ENCODE peak calls at places on chromosomes 5 and 9, in nine cellular contexts. T is CD8-positive, alpha-beta T cell; P is MM.1S; Z is CD4-positive, alpha-beta memory T cell; N is effector memory CD4-positive, alpha-beta T cell; F is left ventricle myocardium inferior; G is brain microvascular endothelial cell; U is psoas muscle; Y is right atrium auricular region. D is an unnamed sample.

GRCh38 chr9:133347515-133347984 is 381 bp downstream of the MED22 start:
- DNase-seq in T (peak), P (peak), Z (peak), N (peak), F (peak), G (no peak), U (peak), Y (no peak), D (no peak)

GRCh38 chr5:97098864-97099454 is 43.5 kb downstream of the LIX1 start:
- DNase-seq in T (no peak), P (no peak), Z (no peak), N (no peak), F (no peak), G (no peak), U (no peak), Y (no peak), D (no peak)

GRCh38 chr5:71836547-71837112 is 117.6 kb downstream of the CARTPT start:
- DNase-seq in T (no peak), P (no peak), Z (no peak), N (no peak), F (no peak), G (peak), U (no peak), Y (no peak), D (no peak)

GRCh38 chr5:15607076-15607475 is 107.1 kb downstream of the FBXL7 start:
- DNase-seq in T (no peak), P (no peak), Z (no peak), N (no peak), F (no peak), G (no peak), U (no peak), Y (no peak), D (no peak)

GRCh38 chr9:129549684-129550083 is 71.2 kb downstream of the C9orf50 start:
- DNase-seq in T (no peak), P (no peak), Z (no peak), N (no peak), F (peak), G (peak), U (peak), Y (no peak), D (no peak)

GRCh38 chr5:172104021-172104420 is 84.0 kb downstream of the STK10 start:
- DNase-seq in T (no peak), P (no peak), Z (no peak), N (no peak), F (peak), G (no peak), U (no peak), Y (no peak), D (no peak)

GRCh38 chr9:79222483-79222882 is 349.3 kb upstream of the TLE4 start:
- DNase-seq in T (no peak), P (no peak), Z (no peak), N (no peak), F (no peak), G (no peak), U (no peak), Y (no peak), D (no peak)

GRCh38 chr9:35237303-35237702 is 75.5 kb downstream of the UNC13B start:
- DNase-seq in T (no peak), P (no peak), Z (no peak), N (no peak), F (no peak), G (no peak), U (no peak), Y (no peak), D (no peak)

GRCh38 chr5:168683247-168683926 is 104.2 kb upstream of the PANK3 start:
- DNase-seq in T (peak), P (no peak), Z (no peak), N (no peak), F (no peak), G (no peak), U (no peak), Y (no peak), D (no peak)

GRCh38 chr5:11390369-11390768 is 513.9 kb downstream of the CTNND2 start:
- DNase-seq in T (no peak), P (no peak), Z (no peak), N (no peak), F (no peak), G (no peak), U (no peak), Y (no peak), D (no peak)

GRCh38 chr5:74767579-74767913 is 497 bp downstream of the NSA2 start:
- DNase-seq in T (no peak), P (peak), Z (peak), N (no peak), F (no peak), G (peak), U (no peak), Y (no peak), D (peak)

GRCh38 chr9:26742843-26743242 is 149.8 kb downstream of the CAAP1 start:
- DNase-seq in T (no peak), P (no peak), Z (no peak), N (no peak), F (no peak), G (no peak), U (no peak), Y (no peak), D (no peak)

GRCh38 chr9:5629312-5630037 is 568 bp downstream of the RIC1 start:
- DNase-seq in T (no peak), P (peak), Z (peak), N (peak), F (peak), G (no peak), U (peak), Y (no peak), D (peak)

GRCh38 chr9:116190997-116191396 is 37.4 kb downstream of the PAPPA start:
- DNase-seq in T (no peak), P (no peak), Z (no peak), N (no peak), F (no peak), G (peak), U (no peak), Y (no peak), D (no peak)

GRCh38 chr9:130226112-130226511 is 39.4 kb upstream of the HMCN2 start:
- DNase-seq in T (no peak), P (no peak), Z (no peak), N (no peak), F (no peak), G (no peak), U (no peak), Y (no peak), D (no peak)

DNA sequence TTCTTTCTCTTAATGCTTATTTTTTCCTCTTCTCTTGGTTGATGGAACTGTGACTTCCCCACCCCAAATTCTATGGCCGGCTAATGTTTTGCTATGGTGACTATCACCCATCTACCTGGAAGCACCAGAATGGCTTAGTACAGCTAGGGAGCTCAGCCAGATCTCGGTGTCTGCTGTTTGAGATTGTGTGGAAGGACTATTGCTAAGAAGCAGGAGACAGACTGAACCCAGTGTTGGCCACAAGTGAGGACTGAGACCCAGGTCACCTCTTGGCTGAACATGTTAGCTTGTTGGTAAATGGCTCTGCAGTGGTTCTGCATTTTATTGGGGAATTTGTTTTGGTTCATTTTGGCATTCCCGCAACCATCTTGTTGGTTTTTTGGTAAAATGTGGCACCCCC is 2.7 kb downstream of the PRRC2B start:
- DNase-seq in T (no peak), P (no peak), Z (no peak), N (no peak), F (no peak), G (no peak), U (no peak), Y (no peak), D (no peak)
- H3K4me3 ChIP-seq in T (peak), P (peak), Z (no peak), N (peak), F (peak), G (peak), U (peak), Y (no peak), D (peak)

DNA sequence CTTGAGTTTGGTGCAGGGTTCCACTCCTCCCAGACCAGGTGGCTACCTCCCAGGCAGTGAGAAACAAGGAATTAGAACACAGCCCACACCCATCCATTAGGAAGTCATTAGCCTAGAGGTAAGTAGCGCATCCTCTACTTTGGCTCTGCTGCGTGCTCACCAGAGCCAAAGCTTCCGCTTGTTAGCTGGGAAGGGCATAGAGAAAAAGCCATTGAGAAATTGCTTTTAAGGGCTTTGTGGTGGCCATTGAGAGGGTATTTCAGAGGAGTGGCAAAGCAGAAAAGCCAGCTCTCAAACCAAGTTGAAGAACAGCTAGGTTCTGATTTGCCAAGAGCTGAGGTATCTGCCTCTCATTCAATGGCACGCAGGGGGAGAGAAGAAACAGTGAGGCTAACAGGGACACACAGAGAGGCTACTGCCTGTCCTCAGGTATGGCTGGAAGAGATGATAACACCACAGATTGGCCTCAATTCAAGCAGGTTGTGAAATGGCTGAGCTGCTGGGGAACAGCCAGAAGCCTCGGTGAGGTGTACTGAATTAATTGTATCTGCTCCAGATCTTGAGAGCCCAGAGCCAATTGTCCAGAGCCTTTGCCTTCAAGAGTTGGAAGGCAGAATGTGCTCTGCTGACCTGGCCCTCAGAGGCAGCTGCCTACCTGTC is 119.4 kb downstream of the NTRK2 start:
- DNase-seq in T (no peak), P (no peak), Z (no peak), N (no peak), F (no peak), G (no peak), U (no peak), Y (no peak), D (no peak)
- H3K27ac ChIP-seq in T (no peak), P (no peak), Z (no peak), N (no peak), F (no peak), G (no peak), U (no peak), Y (no peak), D (no peak)

DNA sequence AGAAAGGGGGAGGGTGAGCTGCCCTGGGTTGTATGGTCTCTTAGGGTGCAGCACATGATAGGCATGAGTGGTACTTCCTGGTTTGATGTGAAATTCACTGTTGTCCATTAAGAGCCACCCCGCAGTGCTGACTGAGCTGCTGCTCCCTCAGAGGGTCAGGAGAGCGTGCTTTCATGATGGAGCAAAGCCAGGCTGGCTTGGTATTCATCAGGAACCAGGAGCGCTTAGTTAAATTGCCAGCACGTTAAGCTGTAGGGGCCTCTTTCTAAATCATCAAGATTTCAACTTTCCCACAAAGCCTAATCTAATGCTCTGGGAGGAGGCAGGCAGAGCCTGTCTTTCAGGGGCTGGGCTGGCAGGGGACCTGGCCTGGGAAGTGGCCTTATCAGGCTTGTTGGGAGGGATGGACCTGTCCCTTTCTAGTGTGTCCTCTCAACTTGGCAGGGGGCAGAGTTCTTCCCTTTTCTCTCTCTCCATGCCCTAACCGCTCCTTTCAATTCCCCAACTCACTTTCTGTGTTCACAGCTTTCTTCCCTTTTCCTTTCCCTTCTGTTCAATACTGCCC is 7.9 kb downstream of the CYSTM1 start:
- DNase-seq in T (no peak), P (no peak), Z (no peak), N (no peak), F (peak), G (peak), U (peak), Y (no peak), D (no peak)
- H3K4me3 ChIP-seq in T (no peak), P (no peak), Z (no peak), N (no peak), F (peak), G (no peak), U (no peak), Y (no peak), D (no peak)

DNA sequence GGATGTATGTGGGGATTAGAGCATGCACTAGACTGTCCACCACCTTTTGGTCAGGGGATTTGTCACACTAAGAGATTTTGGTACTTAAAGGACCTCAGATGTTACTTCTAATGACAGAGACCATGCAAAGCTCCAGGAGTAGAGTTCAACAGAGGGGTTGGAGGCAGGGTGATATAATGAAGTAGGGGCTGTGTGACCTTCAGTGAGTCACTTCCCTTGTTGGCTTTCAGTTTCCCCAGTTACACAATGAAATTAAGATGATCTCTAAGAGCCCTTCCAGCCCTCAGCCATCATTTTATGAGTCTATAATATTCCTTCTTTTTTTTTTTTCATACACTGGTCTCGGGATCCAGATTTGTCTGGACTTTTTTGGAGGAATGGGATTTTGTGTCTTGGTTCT is 26.8 kb downstream of the GLRA1 start:
- DNase-seq in T (no peak), P (no peak), Z (no peak), N (no peak), F (no peak), G (peak), U (no peak), Y (no peak), D (no peak)
- H3K27ac ChIP-seq in T (no peak), P (no peak), Z (no peak), N (no peak), F (no peak), G (no peak), U (no peak), Y (no peak), D (no peak)

DNA sequence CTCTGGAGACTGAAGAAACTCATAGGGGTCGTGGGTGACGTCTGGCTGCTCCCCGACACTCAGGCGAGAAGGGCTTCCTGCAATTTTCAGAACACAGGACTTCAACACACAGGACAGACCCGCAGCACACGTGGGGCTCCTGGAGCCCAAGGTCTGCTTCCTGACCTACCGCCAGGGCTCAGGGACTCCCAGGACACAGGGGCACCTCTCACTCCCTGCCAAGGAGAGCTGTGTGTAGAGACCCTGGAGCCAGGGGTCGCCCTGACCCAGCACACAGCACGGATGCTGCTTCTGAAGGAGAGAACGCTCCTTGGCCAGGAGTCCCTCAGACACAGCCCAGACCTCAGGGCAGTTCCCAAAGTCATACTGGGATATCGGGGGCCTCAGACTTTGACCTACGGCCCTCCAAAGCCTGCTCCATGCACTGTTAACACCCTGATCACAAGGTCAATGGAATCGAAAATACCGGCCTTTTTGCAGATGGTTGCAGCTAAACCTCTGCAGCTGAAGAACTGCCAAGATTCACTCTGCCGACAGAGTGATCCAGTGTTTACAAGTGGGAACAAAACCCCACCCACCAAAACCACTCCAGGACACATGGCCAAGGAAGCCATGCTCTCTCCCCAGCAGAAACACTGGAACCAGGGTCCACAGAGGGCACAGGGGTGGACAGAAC is 13.8 kb upstream of the ZDHHC11 start:
- DNase-seq in T (no peak), P (no peak), Z (no peak), N (no peak), F (no peak), G (no peak), U (peak), Y (no peak), D (no peak)
- H3K4me3 ChIP-seq in T (no peak), P (no peak), Z (no peak), N (no peak), F (no peak), G (no peak), U (no peak), Y (no peak), D (no peak)

GRCh38 chr9:37953204-37953774 is 49.4 kb upstream of the SLC25A51 start:
- DNase-seq in T (no peak), P (no peak), Z (no peak), N (no peak), F (no peak), G (no peak), U (no peak), Y (no peak), D (no peak)
- H3K27ac ChIP-seq in T (no peak), P (no peak), Z (no peak), N (no peak), F (peak), G (peak), U (peak), Y (peak), D (peak)

D was measured in pancreas.